ENCODE peak calls at places on chromosomes 2 and 18, in seven cellular contexts. Y is body of pancreas, Z is mucosa of descending colon, D is endothelial cell of umbilical vein, C is lower lobe of right lung, O is GM23338, L is cardiac muscle cell. U is an unnamed sample.

GRCh38 chr2:26725516-26725810 is 32.9 kb downstream of the KCNK3 start:
- DNase-seq in D (no peak), Z (peak; percentile 31), Y (peak; percentile 74), L (no peak), C (no peak), O (no peak), U (no peak)

GRCh38 chr2:26327291-26328272 is 18.4 kb upstream of the SELENOI start:
- DNase-seq in Y (no peak), C (no peak), O (no peak), D (no peak), Z (no peak), L (no peak), U (no peak)

GRCh38 chr2:218655751-218656150 is 3.7 kb downstream of the ZNF142 start:
- DNase-seq in Y (no peak), Z (no peak), C (no peak), L (no peak), D (no peak), O (no peak), U (no peak)

GRCh38 chr2:164388511-164388910 is 232.8 kb downstream of the GRB14 start:
- DNase-seq in D (peak; percentile 77), O (peak; percentile 24), L (peak; percentile 5), Z (no peak), C (no peak), Y (no peak), U (no peak)

GRCh38 chr2:84879595-84880394 is 1.1 kb downstream of the TRABD2A start:
- DNase-seq in D (no peak), Y (no peak), O (peak; percentile 63), L (no peak), C (no peak), Z (peak; percentile 62), U (no peak)

GRCh38 chr18:5238371-5238758 is 41.3 kb upstream of the AKAIN1 start:
- DNase-seq in C (peak; percentile 65), O (peak; percentile 38), D (no peak), Y (peak; percentile 85), L (peak; percentile 61), Z (peak; percentile 79), U (no peak)

GRCh38 chr2:19357383-19358241 is 811 bp downstream of the OSR1 start:
- DNase-seq in D (no peak), L (peak; percentile 51), O (peak; percentile 64), Z (no peak), C (no peak), Y (no peak), U (no peak)

GRCh38 chr2:20191714-20192569 is 33.0 kb downstream of the SDC1 start:
- DNase-seq in L (no peak), Z (no peak), D (no peak), C (no peak), O (no peak), Y (no peak), U (no peak)

GRCh38 chr2:133303150-133303549 is 265.1 kb downstream of the NCKAP5 start:
- DNase-seq in O (no peak), Y (no peak), Z (no peak), D (no peak), C (no peak), L (no peak), U (no peak)

GRCh38 chr2:95333888-95334338 is 36.8 kb downstream of the KCNIP3 start:
- DNase-seq in L (no peak), Y (peak; percentile 53), C (peak; percentile 46), Z (peak; percentile 55), D (no peak), O (no peak), U (no peak)

GRCh38 chr2:240355962-240356361 is 79.5 kb upstream of the GPC1 start:
- DNase-seq in Y (no peak), L (no peak), D (no peak), O (no peak), C (peak; percentile 34), Z (no peak), U (no peak)

GRCh38 chr2:71995067-71995665 is 152.5 kb downstream of the CYP26B1 start:
- DNase-seq in Z (no peak), O (peak; percentile 55), D (no peak), C (no peak), L (no peak), Y (no peak), U (no peak)

GRCh38 chr2:74512744-74513604 is 1.3 kb upstream of the TLX2 start:
- DNase-seq in Z (no peak), O (peak; percentile 44), D (no peak), L (no peak), C (no peak), Y (no peak), U (no peak)

GRCh38 chr2:128631698-128632490 is 313.2 kb upstream of the HS6ST1 start:
- DNase-seq in L (no peak), O (no peak), D (no peak), Y (no peak), Z (no peak), C (no peak), U (peak; percentile 89)

GRCh38 chr2:11777066-11777782 is 30.8 kb downstream of the LPIN1 start:
- DNase-seq in Y (no peak), C (no peak), O (no peak), L (no peak), Z (no peak), D (no peak), U (peak; percentile 79)

GRCh38 chr18:79926306-79926705 is 25.1 kb downstream of the SLC66A2 start:
- DNase-seq in Z (peak; percentile 19), O (no peak), C (peak; percentile 18), L (no peak), Y (peak; percentile 0), D (no peak), U (no peak)

GRCh38 chr2:20677301-20678176 is 10.6 kb downstream of the GDF7 start:
- DNase-seq in D (peak; percentile 35), C (no peak), O (peak; percentile 61), Y (no peak), L (no peak), Z (no peak), U (no peak)

GRCh38 chr2:39995005-39995732 is 216.1 kb upstream of the THUMPD2 start:
- DNase-seq in Y (no peak), Z (no peak), C (no peak), D (no peak), O (no peak), L (no peak), U (no peak)

GRCh38 chr2:221753401-221753800 is 181.3 kb upstream of the EPHA4 start:
- DNase-seq in Z (no peak), Y (no peak), C (no peak), L (no peak), D (no peak), O (no peak), U (no peak)

GRCh38 chr2:8296340-8296739 is 385.5 kb upstream of the ID2 start:
- DNase-seq in D (no peak), L (no peak), O (no peak), Y (no peak), C (no peak), Z (no peak), U (no peak)

GRCh38 chr2:109238580-109238979 is 109.6 kb downstream of the SH3RF3 start:
- DNase-seq in Z (peak; percentile 81), Y (peak; percentile 80), O (no peak), C (peak; percentile 89), L (no peak), D (peak; percentile 89), U (no peak)

GRCh38 chr18:11983592-11983991 is 2.3 kb downstream of the IMPA2 start:
- DNase-seq in L (no peak), Y (peak; percentile 57), Z (peak; percentile 66), D (no peak), O (peak; percentile 68), C (no peak), U (no peak)

GRCh38 chr2:202965810-202966454 is 48.7 kb upstream of the NBEAL1 start:
- DNase-seq in O (peak; percentile 59), Z (no peak), C (no peak), Y (no peak), D (peak; percentile 15), L (peak; percentile 86), U (no peak)

GRCh38 chr2:208064220-208064951 is 39.1 kb upstream of the PLEKHM3 start:
- DNase-seq in L (no peak), Y (no peak), D (no peak), Z (no peak), C (no peak), O (no peak), U (no peak)

GRCh38 chr2:160061533-160062282 is 707 bp downstream of the PLA2R1 start:
- DNase-seq in L (no peak), Z (peak; percentile 56), Y (no peak), C (peak; percentile 50), D (peak; percentile 21), O (peak; percentile 41), U (no peak)

GRCh38 chr2:112584134-112584890 is at the start of gene CHCHD5:
- DNase-seq in L (peak; percentile 97), D (peak; percentile 94), C (peak; percentile 96), O (peak; percentile 97), Z (peak; percentile 97), Y (peak; percentile 98), U (peak; percentile 98)
- TF ChIP-seq CTCF in L (no peak), D (no peak), C (peak; percentile 43), O (peak; percentile 5), Z (peak; percentile 15), Y (no peak), U (peak; percentile 11)

GRCh38 chr2:127078028-127078427 is 28.9 kb downstream of the BIN1 start:
- DNase-seq in Y (no peak), Z (no peak), D (no peak), C (no peak), O (no peak), L (no peak), U (no peak)

GRCh38 chr2:127075821-127076220 is 31.1 kb downstream of the BIN1 start:
- DNase-seq in L (no peak), Y (no peak), C (no peak), Z (no peak), D (no peak), O (no peak), U (no peak)

GRCh38 chr2:127078691-127079270 is 28.2 kb downstream of the BIN1 start:
- DNase-seq in D (no peak), C (no peak), O (no peak), L (no peak), Y (no peak), Z (no peak), U (no peak)

GRCh38 chr2:127076290-127076689 is 30.7 kb downstream of the BIN1 start:
- DNase-seq in Y (no peak), Z (no peak), O (no peak), C (no peak), L (no peak), D (no peak), U (no peak)

DNA sequence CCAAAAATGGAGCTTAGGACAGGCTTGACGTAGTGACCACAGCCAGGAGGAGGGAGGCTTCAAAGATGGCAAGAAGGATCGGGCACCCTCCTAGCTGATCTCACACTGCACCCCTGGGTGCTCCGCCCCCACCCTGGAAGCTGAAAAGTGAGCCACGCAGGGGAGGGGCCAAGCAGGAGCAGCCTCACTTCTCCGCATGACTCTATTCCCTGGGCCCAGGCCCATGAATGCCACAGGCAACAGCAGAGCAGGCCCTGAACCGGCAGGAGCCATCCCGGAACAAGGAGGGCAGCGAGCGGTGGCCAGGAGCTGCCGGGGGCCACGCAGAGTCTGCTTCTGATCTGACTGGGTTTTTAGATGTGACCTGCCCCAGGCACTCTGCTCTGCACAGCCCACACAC is 30.0 kb downstream of the BIN1 start:
- DNase-seq in Y (no peak), Z (no peak), C (no peak), D (no peak), O (no peak), L (no peak), U (no peak)
- H3K4me1 ChIP-seq in Y (peaks cover 6% of the 10 kb centered on the region), Z (peaks cover 21% of the 10 kb centered on the region), C (peaks cover 26% of the 10 kb centered on the region), D (peaks cover 6% of the 10 kb centered on the region), O (peaks cover 5% of the 10 kb centered on the region), L (peaks cover 17% of the 10 kb centered on the region), U (peaks cover 89% of the 10 kb centered on the region)

GRCh38 chr18:52288403-52289004 is 51.5 kb upstream of the DCC start:
- DNase-seq in L (peak; percentile 50), O (peak; percentile 76), Y (peak; percentile 18), Z (no peak), C (peak; percentile 51), D (no peak), U (no peak)
- TF ChIP-seq CTCF in L (peak; percentile 54), O (peak; percentile 92), Y (peak; percentile 59), Z (peak; percentile 40), C (peak; percentile 50), D (no peak), U (no peak)

GRCh38 chr2:235049069-235049468 is 97.3 kb downstream of the SH3BP4 start:
- DNase-seq in Z (no peak), Y (peak; percentile 97), D (no peak), L (no peak), C (no peak), O (no peak), U (no peak)
- H3K4me1 ChIP-seq in Z (peaks cover 25% of the 10 kb centered on the region), Y (peaks cover 96% of the 10 kb centered on the region), D (peaks cover 15% of the 10 kb centered on the region), L (peaks cover 5% of the 10 kb centered on the region), C (peaks cover 34% of the 10 kb centered on the region), O (no peaks in the 10 kb centered on the region), U (peaks cover 15% of the 10 kb centered on the region)

U was measured in vagina.